ENCODE peak calls at places on chromosomes 5 and 9, in eight cellular contexts. N, X, A, Q, R, J, G and U are unnamed samples.

GRCh38 chr9:127720031-127720864 is 4.4 kb downstream of the TTC16 start:
- DNase-seq in J (no peak), X (no peak), G (no peak), N (no peak), R (no peak), Q (no peak), A (peak), U (no peak)

GRCh38 chr9:22265038-22265437 is 181.6 kb upstream of the DMRTA1 start:
- DNase-seq in X (no peak), R (no peak), Q (no peak), J (no peak), A (no peak), G (no peak), N (no peak), U (no peak)

GRCh38 chr5:17381926-17382325 is 116.1 kb upstream of the TAF11L2 start:
- DNase-seq in A (peak), N (peak), Q (no peak), R (no peak), X (no peak), J (no peak), G (no peak), U (no peak)

GRCh38 chr5:132238169-132238744 is 10.6 kb upstream of the P4HA2 start:
- DNase-seq in J (peak), G (peak), X (peak), N (peak), A (peak), R (peak), Q (peak), U (peak)

GRCh38 chr5:86918246-86918645 is 300.5 kb downstream of the COX7C start:
- DNase-seq in R (no peak), G (no peak), Q (no peak), J (no peak), X (no peak), N (no peak), A (no peak), U (no peak)

GRCh38 chr9:84140535-84141101 is 160.0 kb downstream of the RMI1 start:
- DNase-seq in A (no peak), X (peak), R (no peak), N (peak), J (no peak), G (no peak), Q (peak), U (peak)

GRCh38 chr5:28576022-28576421 is 1537.6 kb upstream of the CDH9 start:
- DNase-seq in R (no peak), J (peak), G (no peak), Q (peak), A (peak), N (no peak), X (peak), U (peak)

GRCh38 chr5:2780421-2781171 is 29.1 kb upstream of the IRX2 start:
- DNase-seq in J (no peak), A (no peak), X (no peak), N (no peak), G (no peak), Q (no peak), R (no peak), U (no peak)

GRCh38 chr5:177478711-177479646 is 5.5 kb upstream of the DBN1 start:
- DNase-seq in Q (peak), J (peak), A (peak), N (peak), R (peak), G (peak), X (peak), U (peak)

GRCh38 chr5:139272471-139273321 is 20.8 kb upstream of the MATR3 start:
- DNase-seq in R (peak), N (peak), G (no peak), A (peak), Q (peak), X (peak), J (peak), U (peak)

GRCh38 chr5:87109749-87110148 is 157.9 kb upstream of the RASA1 start:
- DNase-seq in G (no peak), J (no peak), R (no peak), A (peak), Q (no peak), N (no peak), X (no peak), U (no peak)

GRCh38 chr9:97372580-97372979 is 39.3 kb upstream of the TDRD7 start:
- DNase-seq in G (no peak), R (no peak), N (no peak), X (no peak), A (peak), Q (no peak), J (no peak), U (no peak)

GRCh38 chr9:110141118-110141797 is 66.7 kb downstream of the C9orf152 start:
- DNase-seq in X (peak), G (peak), Q (peak), A (no peak), N (no peak), J (peak), R (peak), U (peak)

GRCh38 chr9:102459828-102460227 is 535.3 kb upstream of the CYLC2 start:
- DNase-seq in G (no peak), R (no peak), J (no peak), X (no peak), A (no peak), Q (no peak), N (no peak), U (no peak)

GRCh38 chr5:109529520-109529919 is 119.7 kb upstream of the PJA2 start:
- DNase-seq in Q (peak), N (peak), A (no peak), R (peak), G (no peak), J (peak), X (peak), U (peak)

GRCh38 chr5:132849347-132849746 is 16.9 kb downstream of the GDF9 start:
- DNase-seq in R (no peak), A (no peak), J (no peak), N (no peak), G (no peak), Q (no peak), X (no peak), U (no peak)

GRCh38 chr5:122313001-122313402 is 965 bp downstream of the SNCAIP start:
- DNase-seq in A (no peak), J (peak), Q (peak), G (peak), R (peak), X (peak), N (peak), U (peak)

GRCh38 chr5:122312670-122312988 is 592 bp downstream of the SNCAIP start:
- DNase-seq in A (no peak), R (no peak), X (peak), N (peak), G (peak), Q (peak), J (no peak), U (peak)

GRCh38 chr5:122316652-122317051 is 4.6 kb downstream of the SNCAIP start:
- DNase-seq in J (no peak), X (no peak), A (no peak), R (no peak), Q (no peak), N (no peak), G (no peak), U (no peak)

GRCh38 chr5:122313941-122314340 is 1.9 kb downstream of the SNCAIP start:
- DNase-seq in N (no peak), J (no peak), X (no peak), G (no peak), Q (no peak), R (no peak), A (no peak), U (no peak)

DNA sequence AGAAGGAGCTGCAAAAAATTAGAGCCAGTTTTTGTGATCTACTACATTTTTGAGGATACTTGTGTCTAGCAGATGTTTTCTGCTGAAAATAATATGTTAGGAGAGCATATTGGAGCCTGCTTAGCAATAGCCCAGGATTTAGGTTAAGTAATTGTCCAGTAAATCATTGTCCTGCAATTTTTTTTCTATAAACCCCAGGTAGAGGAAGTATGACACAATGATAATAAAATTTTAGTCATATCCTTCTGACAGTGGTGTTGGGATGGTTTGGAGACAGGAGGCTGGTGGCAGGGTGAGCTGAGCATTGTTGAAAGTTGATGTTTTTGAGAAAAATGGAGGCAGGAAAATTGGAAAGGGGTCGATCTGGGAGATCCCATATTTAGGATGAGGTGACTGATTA is 3.5 kb downstream of the SNCAIP start:
- DNase-seq in X (no peak), Q (no peak), R (no peak), J (no peak), A (no peak), N (no peak), G (no peak), U (no peak)
- H3K4me3 ChIP-seq in X (no peak), Q (no peak), R (no peak), J (no peak), A (no peak), N (no peak), G (no peak), U (no peak)

GRCh38 chr9:75422939-75423522 is 334.7 kb downstream of the OSTF1 start:
- DNase-seq in J (no peak), R (no peak), Q (no peak), X (no peak), G (no peak), N (peak), A (no peak), U (no peak)
- TF ChIP-seq CTCF in J (no peak), R (no peak), Q (no peak), X (no peak), G (no peak), N (no peak), A (no peak), U (no peak)

GRCh38 chr9:137236238-137236935 is 4.7 kb upstream of the TUBB4B start:
- DNase-seq in N (peak), A (peak), R (peak), X (peak), J (peak), G (peak), Q (peak), U (peak)

GRCh38 chr9:137237759-137238726 is 3.0 kb upstream of the TUBB4B start:
- DNase-seq in J (no peak), R (no peak), X (no peak), G (no peak), A (peak), N (peak), Q (no peak), U (no peak)

GRCh38 chr9:137235424-137236237 is 4.9 kb downstream of the SLC34A3 start:
- DNase-seq in G (no peak), J (no peak), N (peak), Q (no peak), A (no peak), R (no peak), X (no peak), U (no peak)

GRCh38 chr9:137234758-137235423 is 4.2 kb downstream of the SLC34A3 start:
- DNase-seq in N (no peak), R (no peak), G (no peak), J (no peak), X (no peak), Q (no peak), A (peak), U (no peak)

DNA sequence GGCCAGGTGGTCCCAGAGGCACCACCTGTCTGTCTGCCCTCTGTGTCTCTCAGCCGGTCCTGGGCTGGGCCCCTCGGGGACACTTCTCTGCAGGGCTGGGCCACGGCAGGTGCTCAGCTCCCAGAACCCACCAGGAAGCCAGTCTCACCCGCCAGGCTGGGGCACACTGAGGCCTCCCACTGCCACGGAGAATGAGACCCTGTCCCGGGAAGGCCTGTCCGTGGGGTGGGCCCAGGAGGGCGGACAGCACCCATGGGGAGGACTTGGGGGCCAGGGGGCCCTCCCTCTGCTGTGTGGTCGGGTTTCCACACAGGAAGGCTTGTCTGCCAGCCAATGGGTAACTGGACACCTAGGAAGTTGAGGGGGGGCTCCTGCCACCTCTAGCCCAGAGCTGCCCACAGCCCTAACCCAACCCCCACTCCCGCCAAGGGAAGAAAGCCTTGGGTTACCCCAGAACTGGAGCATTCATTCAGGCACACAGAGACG is 4.1 kb upstream of the TUBB4B start:
- DNase-seq in N (peak), X (no peak), J (no peak), R (no peak), Q (no peak), G (no peak), A (peak), U (no peak)
- H3K4me3 ChIP-seq in N (no peak), X (no peak), J (no peak), R (no peak), Q (no peak), G (no peak), A (no peak), U (no peak)

GRCh38 chr5:151040211-151040747 is 19.9 kb downstream of the GPX3 start:
- DNase-seq in A (no peak), X (peak), G (no peak), N (no peak), R (no peak), Q (peak), J (no peak), U (peak)
- TF ChIP-seq CTCF in A (no peak), X (peak), G (no peak), N (no peak), R (no peak), Q (no peak), J (no peak), U (no peak)

GRCh38 chr5:128007939-128008338 is 75.6 kb upstream of the SLC12A2 start:
- DNase-seq in J (no peak), Q (peak), A (no peak), G (no peak), X (no peak), N (no peak), R (peak), U (no peak)
- H3K4me3 ChIP-seq in J (no peak), Q (no peak), A (no peak), G (no peak), X (no peak), N (no peak), R (no peak), U (no peak)

GRCh38 chr5:140312791-140313189 is 9.9 kb upstream of the PFDN1 start:
- DNase-seq in X (no peak), J (no peak), N (no peak), A (no peak), Q (no peak), R (no peak), G (no peak), U (no peak)
- TF ChIP-seq CTCF in X (no peak), J (no peak), N (no peak), A (no peak), Q (no peak), R (no peak), G (no peak), U (no peak)

DNA sequence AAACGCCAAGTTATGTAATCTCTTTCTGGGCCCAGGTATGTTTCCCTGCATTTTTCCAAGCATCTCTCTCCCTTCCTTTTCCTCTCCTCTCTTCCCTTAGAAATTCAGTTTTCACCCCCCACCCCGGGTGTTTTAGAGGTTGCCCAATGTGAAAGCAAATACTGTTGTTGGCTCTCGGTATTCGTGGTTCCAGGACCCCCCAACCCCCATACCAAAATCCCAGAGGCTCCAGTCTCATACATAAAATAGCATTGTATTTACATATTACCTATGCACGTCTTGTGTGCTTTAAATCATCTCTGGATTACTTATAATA is 48.8 kb downstream of the ACER2 start:
- DNase-seq in G (no peak), N (no peak), X (no peak), Q (no peak), R (no peak), A (no peak), J (no peak), U (no peak)
- H3K4me3 ChIP-seq in G (no peak), N (no peak), X (no peak), Q (no peak), R (peak), A (no peak), J (peak), U (peak)

GRCh38 chr9:133148351-133149129 is 15.2 kb downstream of the GBGT1 start:
- DNase-seq in G (peak), A (peak), N (peak), J (no peak), R (peak), Q (peak), X (peak), U (peak)

GRCh38 chr9:133151601-133152525 is 11.9 kb downstream of the GBGT1 start:
- DNase-seq in J (no peak), X (no peak), A (no peak), Q (no peak), R (no peak), G (no peak), N (no peak), U (no peak)

GRCh38 chr9:133147412-133148271 is 16.1 kb downstream of the GBGT1 start:
- DNase-seq in G (peak), A (peak), J (peak), X (peak), Q (peak), N (peak), R (peak), U (peak)

GRCh38 chr9:133151041-133151440 is 12.7 kb downstream of the GBGT1 start:
- DNase-seq in A (no peak), N (no peak), R (no peak), X (no peak), G (no peak), Q (no peak), J (no peak), U (no peak)

GRCh38 chr9:133149130-133150015 is 14.3 kb downstream of the GBGT1 start:
- DNase-seq in Q (peak), N (peak), G (peak), X (peak), R (peak), A (peak), J (peak), U (peak)
- TF ChIP-seq CTCF in Q (no peak), N (peak), G (peak), X (no peak), R (peak), A (peak), J (peak), U (no peak)